ENCODE peak calls at places on chromosome 10, in five cellular contexts. X, R, L, A and G are unnamed samples.

GRCh38 chr10:59585046-59585700 is 124.5 kb downstream of the SLC16A9 start:
- DNase-seq in A (no peak), X (no peak), R (peak; percentile 29), L (no peak), G (no peak)

GRCh38 chr10:970311-971149 is 17.7 kb upstream of the GTPBP4 start:
- DNase-seq in X (no peak), R (peak; percentile 79), L (no peak), A (no peak), G (no peak)

GRCh38 chr10:91800192-91800591 is 2.0 kb downstream of the TNKS2 start:
- DNase-seq in R (no peak), X (no peak), L (no peak), A (no peak), G (no peak)

GRCh38 chr10:30858499-30858898 is 173.2 kb downstream of the ZNF438 start:
- DNase-seq in R (no peak), A (no peak), X (no peak), L (no peak), G (no peak)

GRCh38 chr10:10930979-10931743 is 86.5 kb upstream of the CELF2 start:
- DNase-seq in X (no peak), R (no peak), L (no peak), A (no peak), G (no peak)

GRCh38 chr10:121928528-121928884 is 675 bp upstream of the ATE1 start:
- DNase-seq in L (no peak), A (no peak), R (no peak), X (no peak), G (no peak)

GRCh38 chr10:54614062-54614461 is 187.0 kb downstream of the PCDH15 start:
- DNase-seq in L (no peak), R (no peak), A (no peak), X (no peak), G (no peak)

GRCh38 chr10:79292789-79293746 is 54.2 kb upstream of the PPIF start:
- DNase-seq in R (peak; percentile 85), L (peak; percentile 80), X (no peak), A (no peak), G (no peak)

GRCh38 chr10:46526682-46527038 is 29.8 kb downstream of the GPRIN2 start:
- DNase-seq in X (no peak), L (no peak), A (no peak), R (peak; percentile 45), G (no peak)

GRCh38 chr10:128210215-128211063 is 84.2 kb upstream of the MKI67 start:
- DNase-seq in L (peak; percentile 88), X (peak; percentile 32), A (no peak), R (peak; percentile 87), G (peak; percentile 75)

GRCh38 chr10:19762026-19762425 is 54.2 kb upstream of the PLXDC2 start:
- DNase-seq in L (no peak), R (no peak), A (no peak), X (no peak), G (no peak)

GRCh38 chr10:71998840-71999194 is 34.6 kb downstream of the CHST3 start:
- DNase-seq in A (no peak), X (no peak), R (peak; percentile 67), L (no peak), G (no peak)

GRCh38 chr10:78706986-78707500 is 361.7 kb upstream of the ZMIZ1 start:
- DNase-seq in L (no peak), R (no peak), A (no peak), X (no peak), G (no peak)

GRCh38 chr10:62050941-62051433 is 149.5 kb downstream of the ARID5B start:
- DNase-seq in L (no peak), A (peak; percentile 67), R (no peak), X (peak; percentile 32), G (no peak)

GRCh38 chr10:33618196-33618595 is 283.7 kb upstream of the NRP1 start:
- DNase-seq in A (no peak), X (no peak), R (no peak), L (no peak), G (no peak)

GRCh38 chr10:117342638-117343037 is 32.6 kb downstream of the PDZD8 start:
- DNase-seq in X (no peak), R (no peak), A (no peak), L (no peak), G (no peak)

GRCh38 chr10:117339979-117340378 is 35.3 kb downstream of the PDZD8 start:
- DNase-seq in X (no peak), R (no peak), L (no peak), A (no peak), G (no peak)

GRCh38 chr10:117339569-117339968 is 35.7 kb downstream of the PDZD8 start:
- DNase-seq in L (no peak), A (no peak), R (no peak), X (no peak), G (no peak)

GRCh38 chr10:117345143-117345542 is 30.1 kb downstream of the PDZD8 start:
- DNase-seq in A (no peak), R (no peak), X (no peak), L (no peak), G (no peak)

DNA sequence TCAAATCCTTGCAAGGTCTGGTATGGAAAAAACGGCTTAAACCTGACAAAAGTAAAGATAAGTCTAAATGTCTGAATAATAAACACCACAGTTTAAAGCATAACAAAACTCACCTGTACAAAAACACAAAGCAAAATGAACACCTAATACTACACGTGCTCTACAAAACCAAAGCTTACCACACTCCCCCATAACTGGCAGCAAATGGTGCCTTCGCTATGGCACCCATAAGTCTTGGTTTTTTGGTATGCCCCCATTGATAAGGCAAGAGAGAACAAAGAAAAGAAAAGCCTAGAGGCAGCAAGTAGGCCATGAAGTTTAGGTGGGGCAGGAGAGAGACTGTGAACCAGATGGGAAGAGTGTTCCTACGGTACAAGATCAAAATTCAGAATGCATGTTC is 34.2 kb downstream of the PDZD8 start:
- DNase-seq in A (no peak), R (no peak), L (no peak), X (no peak), G (no peak)
- TF ChIP-seq JUND in A (no peak), R (no peak), L (no peak), X (no peak), G (no peak)

GRCh38 chr10:97119058-97119832 is 66.5 kb downstream of the SLIT1 start:
- DNase-seq in X (no peak), A (no peak), R (peak; percentile 43), L (no peak), G (no peak)

GRCh38 chr10:97117372-97117771 is 68.4 kb downstream of the SLIT1 start:
- DNase-seq in A (no peak), R (no peak), X (peak; percentile 16), L (no peak), G (peak; percentile 66)

GRCh38 chr10:97115846-97116245 is 69.9 kb downstream of the SLIT1 start:
- DNase-seq in A (no peak), L (no peak), R (no peak), X (no peak), G (no peak)

GRCh38 chr10:97120370-97120769 is 65.4 kb downstream of the SLIT1 start:
- DNase-seq in R (no peak), L (no peak), A (no peak), X (no peak), G (no peak)

GRCh38 chr10:97116534-97117162 is 69.1 kb downstream of the SLIT1 start:
- DNase-seq in L (no peak), X (no peak), A (no peak), R (no peak), G (no peak)
- TF ChIP-seq JUND in L (no peak), X (no peak), A (no peak), R (no peak), G (no peak)

DNA sequence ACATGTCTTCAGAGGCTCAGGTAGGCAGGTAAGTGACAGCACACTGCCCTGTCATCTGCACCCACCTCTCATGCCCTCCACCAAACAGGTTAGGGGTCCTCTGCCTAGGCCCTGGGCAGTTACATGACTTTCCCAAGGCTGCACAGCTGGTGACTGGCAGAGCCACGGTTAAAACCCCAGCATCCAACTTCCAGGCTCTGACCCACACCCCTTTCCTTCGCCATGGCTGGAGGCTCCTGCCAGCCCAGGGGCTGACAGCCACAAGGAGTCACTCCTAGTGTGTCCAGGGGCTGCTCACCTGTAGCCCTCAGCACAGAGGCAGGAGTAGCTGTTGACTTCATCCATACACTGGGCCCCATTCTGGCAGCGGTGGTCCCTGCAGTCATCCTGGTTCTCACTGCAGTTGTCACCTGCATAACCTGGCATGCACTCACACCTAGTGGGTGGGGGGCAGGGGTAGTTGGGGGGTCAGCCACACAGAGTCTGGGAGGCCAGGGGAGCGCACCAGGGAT is 175.0 kb downstream of the SLIT1 start:
- DNase-seq in L (peak; percentile 32), R (no peak), X (no peak), A (no peak), G (no peak)
- TF ChIP-seq JUND in L (no peak), R (no peak), X (no peak), A (no peak), G (no peak)

GRCh38 chr10:86536294-86536861 is 14.8 kb upstream of the WAPL start:
- DNase-seq in L (peak; percentile 76), X (no peak), R (no peak), A (no peak), G (no peak)
- TF ChIP-seq JUND in L (no peak), X (no peak), R (no peak), A (no peak), G (no peak)

GRCh38 chr10:2143213-2143882 is 406.0 kb upstream of the ADARB2 start:
- DNase-seq in X (no peak), L (no peak), A (no peak), R (no peak), G (no peak)

DNA sequence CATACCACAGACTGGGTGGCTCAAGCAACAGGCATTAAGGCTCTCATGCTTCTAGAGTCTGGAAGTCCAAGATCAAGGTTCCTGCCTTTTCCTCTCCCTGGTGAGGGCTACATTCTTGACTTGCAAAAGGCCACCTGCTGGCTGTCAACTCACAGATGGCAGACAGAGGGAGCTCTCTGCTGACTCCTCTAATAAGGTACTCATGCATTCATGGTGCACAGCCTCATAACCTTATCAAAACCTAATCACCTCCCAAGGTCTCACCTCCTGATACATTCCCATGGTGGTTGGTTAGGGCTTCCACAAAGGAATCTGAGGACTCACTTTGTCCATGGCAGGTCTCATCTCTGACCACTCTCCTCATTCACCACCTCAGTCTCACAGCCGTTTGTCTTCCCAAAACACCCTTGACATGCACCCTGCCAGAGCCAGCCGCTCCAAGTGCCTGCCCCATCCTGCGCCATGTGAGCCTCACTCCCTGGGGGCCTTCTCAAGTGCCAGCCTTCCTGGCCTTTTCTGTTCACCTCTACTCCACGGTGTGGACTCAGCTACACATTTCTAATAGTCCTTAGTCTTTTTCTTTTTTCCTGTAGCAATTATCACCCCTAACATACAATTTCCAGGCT is 400.3 kb upstream of the ADARB2 start:
- DNase-seq in L (peak; percentile 54), A (no peak), R (no peak), X (no peak), G (peak; percentile 33)
- TF ChIP-seq JUND in L (no peak), A (no peak), R (no peak), X (no peak), G (no peak)

GRCh38 chr10:68138526-68138925 is 29.2 kb downstream of the MYPN start:
- DNase-seq in A (no peak), X (no peak), L (no peak), R (no peak), G (no peak)
- TF ChIP-seq JUND in A (no peak), X (no peak), L (no peak), R (no peak), G (no peak)

DNA sequence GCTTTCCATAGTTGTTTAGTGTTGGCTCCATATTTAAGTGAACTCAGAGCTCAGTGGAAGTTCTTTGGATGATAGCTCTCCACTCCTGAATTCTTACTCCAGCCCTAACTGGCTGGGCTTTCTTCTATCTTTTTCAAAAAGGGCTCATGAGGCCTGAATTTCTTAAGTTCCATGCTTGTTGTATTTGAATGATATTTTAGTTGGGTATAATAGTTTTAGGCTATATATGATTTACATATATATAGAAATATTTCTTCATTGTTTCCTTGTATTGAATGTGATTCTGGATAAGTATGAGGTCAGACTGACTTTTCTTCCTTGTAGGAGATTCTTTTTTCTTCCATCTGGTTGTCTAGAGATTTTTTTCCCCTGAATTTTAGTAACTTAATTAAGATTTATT is 843.5 kb downstream of the LRMDA start:
- DNase-seq in L (no peak), A (no peak), X (no peak), R (no peak), G (no peak)
- TF ChIP-seq JUND in L (no peak), A (no peak), X (no peak), R (no peak), G (no peak)